ENCODE peak calls at places on chromosomes 4 and X, in four cellular contexts. N is prostate gland, M is vagina, X is GM12878. R is an unnamed sample.

GRCh38 chr4:102734116-102734515 is 26.7 kb downstream of the MANBA start:
- DNase-seq in N (no peak), M (no peak), X (no peak), R (no peak)

GRCh38 chrX:154540897-154541535 is 5.6 kb downstream of the G6PD start:
- DNase-seq in N (peak), M (no peak), X (no peak), R (peak)

GRCh38 chrX:3576886-3577516 is 136.4 kb downstream of the PRKX start:
- DNase-seq in N (no peak), M (no peak), X (no peak), R (no peak)

GRCh38 chr4:187204389-187204920 is 480.8 kb upstream of the FAT1 start:
- DNase-seq in N (no peak), M (no peak), X (no peak), R (no peak)

GRCh38 chr4:15682790-15683495 is 1.3 kb downstream of the FAM200B start:
- DNase-seq in N (no peak), M (no peak), X (no peak), R (no peak)

GRCh38 chrX:10981491-10981890 is 129.6 kb upstream of the HCCS start:
- DNase-seq in N (no peak), M (no peak), X (no peak), R (no peak)

GRCh38 chr4:146135941-146136340 is 39.6 kb upstream of the LSM6 start:
- DNase-seq in N (no peak), M (no peak), X (no peak), R (no peak)

GRCh38 chr4:89489338-89489771 is 181.8 kb upstream of the GPRIN3 start:
- DNase-seq in N (no peak), M (no peak), X (no peak), R (no peak)

GRCh38 chr4:92519727-92520126 is 216.0 kb downstream of the GRID2 start:
- DNase-seq in N (no peak), M (no peak), X (no peak), R (no peak)

GRCh38 chrX:130299279-130300009 is 30.7 kb upstream of the ZNF280C start:
- DNase-seq in N (no peak), M (no peak), X (no peak), R (peak)

GRCh38 chr4:25142468-25142867 is 17.8 kb downstream of the SEPSECS start:
- DNase-seq in N (no peak), M (no peak), X (no peak), R (no peak)

GRCh38 chrX:83916525-83916924 is 55.6 kb downstream of the CYLC1 start:
- DNase-seq in N (no peak), M (no peak), X (no peak), R (no peak)

GRCh38 chr4:27318740-27319139 is 458.1 kb downstream of the STIM2 start:
- DNase-seq in N (no peak), M (no peak), X (peak), R (no peak)

GRCh38 chr4:76782837-76783236 is 115.1 kb downstream of the SOWAHB start:
- DNase-seq in N (no peak), M (no peak), X (no peak), R (no peak)

GRCh38 chrX:120536056-120536455 is 24.7 kb downstream of the CUL4B start:
- DNase-seq in N (no peak), M (no peak), X (no peak), R (no peak)

GRCh38 chrX:136191171-136191570 is 43.8 kb downstream of the FHL1 start:
- DNase-seq in N (no peak), M (no peak), X (no peak), R (no peak)
- H3K4me3 ChIP-seq in N (no peak), M (no peak), X (no peak), R (no peak)

DNA sequence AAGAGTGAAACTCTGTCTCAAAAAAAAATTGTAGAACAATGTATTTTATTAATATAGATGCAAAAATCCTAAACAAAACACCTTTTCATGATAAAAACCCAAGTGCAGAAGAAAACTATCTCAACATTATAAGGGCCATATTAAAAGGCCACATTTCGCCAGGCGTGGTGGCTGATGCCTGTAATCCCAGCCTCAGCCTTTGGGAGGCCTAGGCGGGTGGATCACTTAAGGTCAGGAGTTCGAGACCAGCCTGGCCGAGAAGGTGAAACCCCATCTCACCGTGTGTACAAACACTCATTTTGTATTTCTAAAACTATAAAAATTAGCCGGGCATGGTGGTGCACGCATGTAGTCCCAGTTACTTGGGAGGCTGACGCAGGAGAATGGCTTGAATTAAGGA is 9.9 kb upstream of the FAM193A start:
- DNase-seq in N (no peak), M (no peak), X (no peak), R (no peak)
- TF ChIP-seq CTCF in N (no peak), M (no peak), X (no peak), R (no peak)

GRCh38 chrX:38800981-38801845 is at the start of gene MID1IP1:
- DNase-seq in N (peak), M (no peak), X (no peak), R (peak)
- TF ChIP-seq POLR2AphosphoS5 in N (peak), M (peak), X (no peak), R (peak)

DNA sequence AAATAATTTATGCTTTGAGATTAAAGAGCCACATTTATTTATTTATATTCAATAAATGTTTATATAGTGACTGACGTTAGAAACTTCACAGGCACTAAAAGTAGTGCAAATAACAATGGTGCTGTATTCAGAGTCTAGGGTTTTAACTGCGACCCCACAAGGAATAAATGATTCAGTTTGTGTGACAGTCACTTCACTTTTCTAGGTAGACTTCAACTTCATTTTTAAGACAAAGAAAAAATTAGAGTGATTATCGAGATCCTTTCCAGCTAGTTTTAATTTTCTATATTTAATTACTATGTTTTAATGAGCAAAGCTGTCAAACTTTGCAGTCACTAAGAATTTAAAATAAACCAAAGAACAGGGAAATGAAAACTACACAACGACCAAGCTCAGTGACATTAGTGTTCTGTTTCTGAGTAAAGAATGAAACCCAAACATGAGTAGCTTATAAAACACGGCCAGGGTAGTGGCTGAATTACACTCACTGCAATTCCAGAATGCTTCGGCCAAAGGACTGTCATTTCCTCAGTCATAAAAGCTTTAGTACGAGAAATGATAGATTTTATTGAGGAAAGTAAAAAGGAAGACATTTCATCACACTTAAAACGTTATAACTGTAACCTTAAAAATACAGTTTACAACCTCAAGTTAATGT is 38.6 kb downstream of the ADGRA3 start:
- DNase-seq in N (peak), M (no peak), X (no peak), R (no peak)
- H3K4me3 ChIP-seq in N (no peak), M (no peak), X (no peak), R (no peak)

GRCh38 chr4:31662951-31663350 is 942.8 kb downstream of the PCDH7 start:
- DNase-seq in N (no peak), M (no peak), X (no peak), R (no peak)

GRCh38 chr4:31667701-31668100 is 947.5 kb downstream of the PCDH7 start:
- DNase-seq in N (no peak), M (no peak), X (no peak), R (no peak)
- TF ChIP-seq CTCF in N (no peak), M (no peak), X (no peak), R (no peak)

GRCh38 chrX:18873189-18873791 is 110.6 kb downstream of the PHKA2 start:
- DNase-seq in N (no peak), M (no peak), X (no peak), R (no peak)
- TF ChIP-seq POLR2AphosphoS5 in N (peak), M (peak), X (no peak), R (no peak)

GRCh38 chrX:48761674-48762471 is at the start of gene GLOD5:
- DNase-seq in N (peak), M (no peak), X (no peak), R (peak)
- H3K4me3 ChIP-seq in N (no peak), M (no peak), X (no peak), R (no peak)